ENCODE peak calls at places on chromosomes 5 and 9, in six cellular contexts. I, O, E, N, Z and R are unnamed samples.

GRCh38 chr9:35510745-35511428 is 21.0 kb downstream of the RUSC2 start:
- DNase-seq in Z (peak), N (no peak), I (peak), E (peak), O (peak), R (no peak)

GRCh38 chr9:133836818-133837217 is 98.7 kb upstream of the SARDH start:
- DNase-seq in N (no peak), E (no peak), O (no peak), Z (no peak), I (no peak), R (no peak)

GRCh38 chr5:149172709-149173505 is 31.6 kb downstream of the ABLIM3 start:
- DNase-seq in E (no peak), Z (no peak), I (no peak), N (no peak), O (no peak), R (no peak)

GRCh38 chr5:179371123-179371515 is 25.9 kb upstream of the ADAMTS2 start:
- DNase-seq in N (no peak), E (no peak), O (no peak), I (no peak), Z (no peak), R (no peak)

GRCh38 chr5:132386644-132387286 is 17.3 kb downstream of the SLC22A5 start:
- DNase-seq in I (peak), N (peak), Z (peak), E (peak), O (peak), R (peak)

GRCh38 chr9:125399165-125399564 is 137.5 kb downstream of the GAPVD1 start:
- DNase-seq in E (no peak), I (no peak), O (no peak), N (no peak), Z (no peak), R (no peak)

GRCh38 chr9:134515026-134515821 is 126.4 kb upstream of the COL5A1 start:
- DNase-seq in Z (no peak), O (no peak), I (no peak), N (no peak), E (peak), R (no peak)

GRCh38 chr9:93357649-93358048 is 93.8 kb upstream of the FAM120A start:
- DNase-seq in O (no peak), N (no peak), I (no peak), Z (no peak), E (no peak), R (no peak)

GRCh38 chr9:73199448-73199847 is 47.8 kb downstream of the ANXA1 start:
- DNase-seq in I (no peak), E (no peak), Z (no peak), N (no peak), O (no peak), R (no peak)

GRCh38 chr9:135116892-135117680 is 29.6 kb downstream of the OLFM1 start:
- DNase-seq in Z (no peak), E (no peak), O (no peak), N (no peak), I (no peak), R (no peak)

GRCh38 chr9:25814023-25814422 is 135.8 kb upstream of the TUSC1 start:
- DNase-seq in E (no peak), I (no peak), O (no peak), N (no peak), Z (no peak), R (no peak)